ENCODE peak calls at places on chromosomes 7 and 10, in nine cellular contexts. A, I, R, V, J, W, N, Z and B are unnamed samples. For H3K4me1 and H3K9me3, the result is how much of the 10 kb centered on the place peaks cover.

GRCh38 chr10:68517188-68517587 is 10.1 kb downstream of the SLC25A16 start:
- DNase-seq in A (peak), I (no peak), R (no peak), V (no peak), J (no peak), W (no peak), N (no peak), Z (no peak), B (no peak)

GRCh38 chr7:40008218-40008815 is 58.3 kb downstream of the CDK13 start:
- DNase-seq in A (no peak), I (no peak), R (peak), V (no peak), J (no peak), W (no peak), N (no peak), Z (no peak), B (no peak)

GRCh38 chr7:144908324-144908723 is 72.5 kb upstream of the TPK1 start:
- DNase-seq in A (no peak), I (no peak), R (no peak), V (no peak), J (no peak), W (no peak), N (no peak), Z (no peak), B (no peak)

GRCh38 chr10:76352300-76352699 is 920.9 kb downstream of the LRMDA start:
- DNase-seq in A (no peak), I (no peak), R (no peak), V (no peak), J (no peak), W (no peak), N (no peak), Z (peak), B (no peak)

GRCh38 chr10:10475812-10476211 is 541.9 kb upstream of the CELF2 start:
- DNase-seq in A (no peak), I (no peak), R (no peak), V (no peak), J (no peak), W (no peak), N (no peak), Z (no peak), B (no peak)

GRCh38 chr10:102682981-102683380 is 31.2 kb downstream of the ARL3 start:
- DNase-seq in A (no peak), I (no peak), R (no peak), V (no peak), J (no peak), W (no peak), N (no peak), Z (no peak), B (no peak)

GRCh38 chr7:67636363-67637355 is 640.0 kb downstream of the TYW1 start:
- DNase-seq in A (no peak), I (no peak), R (no peak), V (no peak), J (no peak), W (no peak), N (no peak), Z (no peak), B (no peak)

GRCh38 chr10:70629338-70629737 is 26.8 kb upstream of the PRF1 start:
- DNase-seq in A (no peak), I (no peak), R (no peak), V (no peak), J (no peak), W (no peak), N (no peak), Z (no peak), B (no peak)

GRCh38 chr10:123555616-123556015 is 110.5 kb upstream of the GPR26 start:
- DNase-seq in A (no peak), I (no peak), R (no peak), V (no peak), J (no peak), W (no peak), N (no peak), Z (no peak), B (peak)

GRCh38 chr7:151810434-151811232 is 66.3 kb downstream of the PRKAG2 start:
- DNase-seq in A (no peak), I (peak), R (no peak), V (no peak), J (no peak), W (no peak), N (peak), Z (no peak), B (no peak)
- H3K4me1 ChIP-seq in A (under half), I (under half), R (under half), V (under half), J (under half), W (under half), N (under half), Z (under half), B (under half)

DNA sequence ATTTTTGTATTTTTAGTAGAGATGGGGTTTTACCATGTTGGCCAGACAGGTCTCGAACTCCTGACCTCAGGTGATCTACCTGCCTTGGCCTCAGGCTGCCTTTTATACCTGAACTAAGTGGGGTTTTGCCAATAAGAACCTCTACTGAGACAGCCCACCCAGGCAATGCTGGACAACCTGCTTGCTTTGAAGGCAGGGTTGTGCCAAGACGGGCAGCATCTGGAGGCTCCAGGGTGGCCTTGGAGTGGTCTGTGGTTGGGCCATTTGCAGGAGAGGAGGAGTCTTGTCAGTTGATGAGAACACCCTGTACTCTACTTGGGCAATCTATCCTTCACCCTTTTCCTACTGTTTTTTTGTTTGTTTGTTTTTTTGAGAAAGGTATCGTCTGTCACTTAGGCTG is 75.3 kb upstream of the ZNF735 start:
- DNase-seq in A (no peak), I (no peak), R (no peak), V (no peak), J (no peak), W (no peak), N (no peak), Z (no peak), B (no peak)
- H3K9me3 ChIP-seq in A (half or more), I (under half), R (under half), V (under half), J (under half), W (under half), N (under half), Z (under half), B (under half)

DNA sequence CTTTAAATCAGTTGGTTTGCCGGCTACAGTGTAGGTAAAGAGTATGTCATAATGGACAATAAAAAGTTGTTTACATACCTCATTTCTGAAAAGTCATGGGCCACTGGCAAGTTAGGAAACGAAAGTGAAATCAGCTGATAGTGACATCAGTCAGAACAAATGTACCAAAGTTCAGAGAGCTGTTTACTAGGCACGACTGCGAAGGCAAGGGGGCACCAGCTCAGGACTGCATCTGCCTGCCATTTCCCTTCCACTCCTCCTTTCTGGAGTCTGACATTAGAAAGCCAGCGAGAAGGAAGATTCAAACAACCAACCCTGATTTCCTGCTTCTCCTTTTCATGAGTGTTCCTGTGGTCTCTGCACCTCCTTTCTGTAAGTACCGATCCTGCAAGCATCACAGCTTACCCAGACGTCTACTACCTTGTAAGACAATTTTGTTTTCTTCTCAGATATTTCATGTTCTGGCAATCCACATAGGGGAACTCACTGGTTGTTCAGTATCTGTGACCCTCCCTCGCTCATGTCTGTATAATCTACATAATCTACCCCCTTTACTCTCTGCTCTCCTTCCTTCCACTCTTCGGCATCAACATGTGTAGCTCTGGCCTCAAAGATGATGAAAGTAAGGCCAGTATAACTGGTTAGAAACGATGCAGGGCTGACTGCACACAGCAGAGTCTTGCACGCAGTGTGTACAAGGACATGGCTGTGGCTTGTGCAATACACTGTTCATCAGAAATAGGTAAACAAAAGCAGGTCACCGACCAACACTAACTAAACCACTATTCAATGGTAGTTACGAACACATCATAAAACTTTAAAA is at the start of gene TMEM140:
- DNase-seq in A (peak), I (peak), R (peak), V (peak), J (peak), W (no peak), N (no peak), Z (no peak), B (no peak)
- TF ChIP-seq POLR2AphosphoS5 in A (peak), I (peak), R (no peak), V (no peak), J (peak), W (peak), N (no peak), Z (no peak), B (peak)

DNA sequence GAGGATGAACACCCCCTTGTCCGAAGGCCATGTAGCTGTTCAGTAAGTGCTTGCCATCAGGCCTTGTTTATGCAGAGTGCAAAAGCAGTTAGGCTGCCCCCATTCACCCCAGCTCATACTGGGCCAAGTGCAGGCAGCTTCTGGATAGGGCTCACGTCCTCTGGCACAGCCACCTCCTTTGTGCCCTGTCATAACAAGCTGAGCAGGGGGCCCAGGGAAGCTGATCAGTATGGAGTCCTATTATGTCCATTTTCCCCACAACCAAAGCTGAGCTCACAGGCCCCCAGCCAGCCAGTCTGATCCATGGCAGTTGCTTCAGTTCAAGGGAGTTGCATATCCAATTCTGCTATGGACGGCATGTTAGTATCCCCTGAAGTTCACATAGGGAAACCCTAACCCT is 156.2 kb downstream of the FGFR2 start:
- DNase-seq in A (no peak), I (no peak), R (no peak), V (no peak), J (no peak), W (no peak), N (no peak), Z (no peak), B (no peak)
- H3K4me1 ChIP-seq in A (under half), I (under half), R (under half), V (under half), J (under half), W (under half), N (under half), Z (under half), B (under half)

DNA sequence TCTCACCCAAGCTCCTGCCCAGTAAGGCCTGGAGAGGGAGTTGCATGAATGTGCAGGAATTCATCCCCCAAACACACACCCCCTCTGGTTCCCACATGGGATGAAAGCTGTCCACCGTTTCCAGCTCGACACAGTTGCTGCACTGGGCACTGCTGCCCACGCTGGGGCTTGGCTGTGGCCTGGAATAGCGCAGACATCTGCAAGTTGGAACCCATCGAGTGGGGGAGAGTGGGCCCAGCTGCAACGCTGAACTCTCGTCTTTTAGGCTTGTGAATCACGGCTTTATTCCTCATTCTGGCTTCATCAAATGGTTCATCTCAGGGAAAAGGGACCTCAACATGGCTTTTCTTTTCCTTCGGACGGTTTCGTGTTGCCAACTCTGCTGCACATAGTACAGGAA is 264.7 kb downstream of the DNAJB6 start:
- DNase-seq in A (no peak), I (peak), R (no peak), V (no peak), J (no peak), W (no peak), N (no peak), Z (no peak), B (peak)
- H3K9me3 ChIP-seq in A (under half), I (under half), R (under half), V (under half), J (under half), W (under half), N (under half), Z (under half), B (under half)

DNA sequence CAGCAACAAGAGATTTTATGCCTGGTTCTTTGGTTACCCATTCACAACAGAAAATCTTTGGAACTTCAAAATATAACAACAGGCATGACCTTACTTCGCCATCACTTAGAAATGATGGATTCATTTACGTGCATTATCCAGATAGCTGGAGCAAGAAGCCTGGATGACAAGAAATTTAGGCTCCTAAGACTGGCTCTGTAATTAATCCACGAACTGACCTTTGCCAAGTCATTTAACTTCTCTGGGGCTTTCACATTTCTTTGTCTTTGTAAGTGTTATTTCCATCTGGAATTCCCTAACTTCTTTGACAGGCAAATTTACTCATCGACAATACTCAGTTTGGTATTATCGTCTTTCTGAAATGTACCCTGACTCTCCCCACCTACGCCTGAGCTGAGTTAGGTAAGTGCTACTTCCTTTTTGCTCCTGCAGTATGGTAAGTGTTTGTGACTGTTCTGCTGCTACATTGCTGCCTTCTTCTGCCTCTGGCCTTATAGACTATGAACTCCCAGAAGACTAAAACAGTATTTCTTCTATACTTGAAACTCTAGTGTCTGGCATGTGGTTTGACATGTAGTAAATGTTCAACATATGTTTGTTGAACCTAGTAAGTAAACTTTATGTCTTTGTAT is 5.5 kb upstream of the MDFIC start:
- DNase-seq in A (no peak), I (no peak), R (no peak), V (no peak), J (no peak), W (no peak), N (no peak), Z (no peak), B (no peak)
- TF ChIP-seq POLR2AphosphoS5 in A (no peak), I (no peak), R (no peak), V (no peak), J (no peak), W (no peak), N (no peak), Z (no peak), B (no peak)

DNA sequence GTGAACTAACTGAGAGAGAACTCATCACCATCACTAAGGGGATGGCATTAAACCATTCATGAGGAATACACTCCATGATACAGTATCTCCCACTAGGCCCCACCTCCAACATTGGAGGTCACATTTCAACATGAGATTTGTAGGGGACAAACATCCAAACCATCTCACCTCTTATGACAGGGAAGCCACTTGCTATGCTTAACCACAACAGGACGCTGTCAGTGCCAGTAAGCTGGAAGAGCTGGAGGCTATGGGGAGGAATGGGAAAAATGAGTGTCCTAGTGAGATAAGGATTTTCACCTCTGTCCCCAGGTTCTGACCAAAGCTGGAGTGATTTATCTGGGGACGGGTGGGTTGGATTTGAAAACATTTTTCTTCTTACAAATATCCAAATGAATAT is 17.6 kb downstream of the PLCE1 start:
- DNase-seq in A (no peak), I (no peak), R (no peak), V (no peak), J (no peak), W (no peak), N (no peak), Z (no peak), B (no peak)
- H3K4me1 ChIP-seq in A (under half), I (under half), R (under half), V (under half), J (under half), W (under half), N (under half), Z (under half), B (under half)

GRCh38 chr10:130553846-130554245 is 417.7 kb downstream of the GLRX3 start:
- DNase-seq in A (no peak), I (no peak), R (no peak), V (no peak), J (no peak), W (no peak), N (no peak), Z (no peak), B (no peak)

GRCh38 chr10:130554701-130555410 is 418.7 kb downstream of the GLRX3 start:
- DNase-seq in A (no peak), I (no peak), R (no peak), V (no peak), J (no peak), W (no peak), N (no peak), Z (no peak), B (no peak)

GRCh38 chr10:130558778-130559177 is 422.6 kb downstream of the GLRX3 start:
- DNase-seq in A (no peak), I (no peak), R (no peak), V (no peak), J (no peak), W (peak), N (no peak), Z (no peak), B (no peak)

GRCh38 chr10:130557181-130557580 is 421.0 kb downstream of the GLRX3 start:
- DNase-seq in A (no peak), I (no peak), R (no peak), V (no peak), J (no peak), W (no peak), N (no peak), Z (no peak), B (no peak)

DNA sequence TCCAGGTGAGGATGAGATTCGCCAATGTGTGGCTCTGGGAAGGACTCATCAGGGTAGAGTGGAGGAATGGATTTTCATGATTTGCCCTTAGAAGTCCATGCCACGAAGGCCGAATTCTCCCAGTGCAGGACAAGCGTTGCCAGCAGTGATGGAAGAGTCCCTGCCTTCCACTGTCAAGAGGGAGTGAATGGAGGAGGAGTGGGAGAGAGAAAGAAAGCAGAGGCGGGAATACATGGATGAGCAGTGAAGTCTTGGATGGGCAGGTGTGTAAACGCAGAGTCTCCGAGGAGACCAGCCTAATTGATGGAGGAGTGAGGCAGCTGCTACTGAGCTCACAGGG is 419.2 kb downstream of the GLRX3 start:
- DNase-seq in A (no peak), I (no peak), R (no peak), V (no peak), J (no peak), W (no peak), N (no peak), Z (no peak), B (no peak)
- H3K9me3 ChIP-seq in A (under half), I (under half), R (under half), V (under half), J (under half), W (under half), N (under half), Z (under half), B (under half)